ENCODE peak calls at places on chromosomes 4 and X, in four cellular contexts. One of them, this sample, is unnamed.

GRCh38 chr4:110669663-110670062 is 46.8 kb upstream of the PITX2 start:
- DNase-seq in HFF-Myc: no peak
- DNase-seq in effector memory CD4-positive, alpha-beta T cell: no peak
- DNase-seq in activated T-cell treated with anti-CD3 and anti-CD28 coated beads, Interleukin-2, amount 50 U/mL, for 1 hour: no peak
- DNase-seq in this sample: no peak

GRCh38 chr4:85498068-85498733 is 23.3 kb downstream of the ARHGAP24 start:
- DNase-seq in HFF-Myc: no peak
- DNase-seq in activated T-cell treated with anti-CD3 and anti-CD28 coated beads, Interleukin-2, amount 50 U/mL, for 1 hour: no peak
- DNase-seq in effector memory CD4-positive, alpha-beta T cell: no peak
- DNase-seq in this sample: peak; percentile 82

GRCh38 chr4:40843696-40844095 is 93.9 kb downstream of the NSUN7 start:
- DNase-seq in activated T-cell treated with anti-CD3 and anti-CD28 coated beads, Interleukin-2, amount 50 U/mL, for 1 hour: no peak
- DNase-seq in HFF-Myc: no peak
- DNase-seq in effector memory CD4-positive, alpha-beta T cell: no peak
- DNase-seq in this sample: no peak

GRCh38 chr4:55906999-55907398 is 41.7 kb upstream of the CEP135 start:
- DNase-seq in activated T-cell treated with anti-CD3 and anti-CD28 coated beads, Interleukin-2, amount 50 U/mL, for 1 hour: no peak
- DNase-seq in effector memory CD4-positive, alpha-beta T cell: no peak
- DNase-seq in HFF-Myc: no peak
- DNase-seq in this sample: no peak

GRCh38 chr4:25235401-25235800 is 1.6 kb downstream of the PI4K2B start:
- DNase-seq in HFF-Myc: no peak
- DNase-seq in activated T-cell treated with anti-CD3 and anti-CD28 coated beads, Interleukin-2, amount 50 U/mL, for 1 hour: no peak
- DNase-seq in effector memory CD4-positive, alpha-beta T cell: no peak
- DNase-seq in this sample: no peak

GRCh38 chr4:81946996-81947395 is 426.8 kb downstream of the HNRNPD start:
- DNase-seq in effector memory CD4-positive, alpha-beta T cell: no peak
- DNase-seq in HFF-Myc: no peak
- DNase-seq in activated T-cell treated with anti-CD3 and anti-CD28 coated beads, Interleukin-2, amount 50 U/mL, for 1 hour: no peak
- DNase-seq in this sample: no peak

GRCh38 chr4:156976147-156976546 is 4.5 kb upstream of the PDGFC start:
- DNase-seq in effector memory CD4-positive, alpha-beta T cell: no peak
- DNase-seq in HFF-Myc: peak; percentile 83
- DNase-seq in activated T-cell treated with anti-CD3 and anti-CD28 coated beads, Interleukin-2, amount 50 U/mL, for 1 hour: no peak
- DNase-seq in this sample: no peak

GRCh38 chr4:32142075-32142474 is 1421.9 kb downstream of the PCDH7 start:
- DNase-seq in effector memory CD4-positive, alpha-beta T cell: no peak
- DNase-seq in activated T-cell treated with anti-CD3 and anti-CD28 coated beads, Interleukin-2, amount 50 U/mL, for 1 hour: no peak
- DNase-seq in HFF-Myc: no peak
- DNase-seq in this sample: no peak

GRCh38 chr4:132333723-132334045 is 815.4 kb upstream of the PCDH10 start:
- DNase-seq in activated T-cell treated with anti-CD3 and anti-CD28 coated beads, Interleukin-2, amount 50 U/mL, for 1 hour: no peak
- DNase-seq in effector memory CD4-positive, alpha-beta T cell: no peak
- DNase-seq in HFF-Myc: no peak
- DNase-seq in this sample: no peak

GRCh38 chr4:1976416-1977352 is 32.1 kb downstream of the NELFA start:
- DNase-seq in activated T-cell treated with anti-CD3 and anti-CD28 coated beads, Interleukin-2, amount 50 U/mL, for 1 hour: no peak
- DNase-seq in effector memory CD4-positive, alpha-beta T cell: no peak
- DNase-seq in HFF-Myc: no peak
- DNase-seq in this sample: no peak

GRCh38 chr4:2287594-2287915 is 25.6 kb upstream of the MXD4 start:
- DNase-seq in activated T-cell treated with anti-CD3 and anti-CD28 coated beads, Interleukin-2, amount 50 U/mL, for 1 hour: no peak
- DNase-seq in HFF-Myc: no peak
- DNase-seq in effector memory CD4-positive, alpha-beta T cell: no peak
- DNase-seq in this sample: peak; percentile 39

GRCh38 chrX:14875624-14876023 is 2.4 kb downstream of the MOSPD2 start:
- DNase-seq in activated T-cell treated with anti-CD3 and anti-CD28 coated beads, Interleukin-2, amount 50 U/mL, for 1 hour: no peak
- DNase-seq in HFF-Myc: no peak
- DNase-seq in effector memory CD4-positive, alpha-beta T cell: no peak
- DNase-seq in this sample: no peak

GRCh38 chrX:43958529-43958928 is 14.7 kb downstream of the NDP start:
- DNase-seq in HFF-Myc: peak; percentile 49
- DNase-seq in effector memory CD4-positive, alpha-beta T cell: no peak
- DNase-seq in activated T-cell treated with anti-CD3 and anti-CD28 coated beads, Interleukin-2, amount 50 U/mL, for 1 hour: no peak
- DNase-seq in this sample: no peak

GRCh38 chr4:26028793-26029511 is 114.9 kb downstream of the SMIM20 start:
- DNase-seq in effector memory CD4-positive, alpha-beta T cell: peak; percentile 50
- DNase-seq in HFF-Myc: no peak
- DNase-seq in activated T-cell treated with anti-CD3 and anti-CD28 coated beads, Interleukin-2, amount 50 U/mL, for 1 hour: peak; percentile 62
- DNase-seq in this sample: peak; percentile 77

This sample was measured in Peyer's patch.